ENCODE peak calls at places on chromosomes 3 and 15, in ten cellular contexts. X is fibroblast of lung; W is cardiac muscle cell; H is CD8-positive, alpha-beta memory T cell; M is pancreas; E is GM23248; N is transverse colon; Z is mesenchymal stem cell; C is CD8-positive, alpha-beta T cell; S is adrenal gland. B is an unnamed sample.
A peak's percentile ranks its signal among the peaks of the same experiment; 100 is the strongest.

GRCh38 chr3:190912736-190913135 is 50.2 kb upstream of the GMNC start:
- DNase-seq in X (peak; percentile 2), W (no peak), H (no peak), M (no peak), E (no peak), N (no peak), Z (no peak), C (no peak), S (no peak), B (no peak)

GRCh38 chr3:83928391-83928790 is 1030.4 kb upstream of the CADM2 start:
- DNase-seq in X (no peak), W (peak; percentile 33), H (no peak), M (no peak), E (peak; percentile 2), N (no peak), Z (no peak), C (no peak), S (no peak), B (no peak)

GRCh38 chr15:45784656-45785055 is 149.8 kb downstream of the SQOR start:
- DNase-seq in X (no peak), W (no peak), H (no peak), M (no peak), E (no peak), N (no peak), Z (no peak), C (no peak), S (no peak), B (no peak)

GRCh38 chr3:70519913-70520659 is 207.6 kb upstream of the MDFIC2 start:
- DNase-seq in X (peak; percentile 83), W (no peak), H (no peak), M (no peak), E (peak; percentile 8), N (no peak), Z (no peak), C (no peak), S (no peak), B (no peak)

GRCh38 chr15:82158811-82159210 is 103.7 kb downstream of the EFL1 start:
- DNase-seq in X (peak; percentile 49), W (peak; percentile 36), H (no peak), M (no peak), E (no peak), N (no peak), Z (no peak), C (no peak), S (no peak), B (no peak)

GRCh38 chr15:70524470-70524869 is 238.9 kb downstream of the UACA start:
- DNase-seq in X (no peak), W (no peak), H (peak; percentile 8), M (no peak), E (no peak), N (no peak), Z (no peak), C (peak; percentile 15), S (no peak), B (no peak)

GRCh38 chr3:79597719-79598118 is 170.1 kb downstream of the ROBO1 start:
- DNase-seq in X (no peak), W (no peak), H (no peak), M (no peak), E (no peak), N (no peak), Z (no peak), C (no peak), S (no peak), B (no peak)

GRCh38 chr3:116001063-116001765 is 377.9 kb downstream of the GAP43 start:
- DNase-seq in X (peak; percentile 61), W (no peak), H (no peak), M (no peak), E (peak; percentile 57), N (no peak), Z (no peak), C (no peak), S (no peak), B (no peak)

GRCh38 chr3:143035466-143036214 is 34.3 kb downstream of the U2SURP start:
- DNase-seq in X (no peak), W (no peak), H (no peak), M (no peak), E (peak; percentile 69), N (no peak), Z (peak; percentile 44), C (no peak), S (no peak), B (no peak)

GRCh38 chr3:42778644-42779043 is 5.6 kb upstream of the CCDC13 start:
- DNase-seq in X (peak; percentile 45), W (no peak), H (no peak), M (no peak), E (peak; percentile 62), N (no peak), Z (peak; percentile 73), C (no peak), S (peak; percentile 27), B (no peak)

GRCh38 chr15:48177875-48178611 is at the start of gene MYEF2:
- DNase-seq in X (peak; percentile 66), W (peak; percentile 88), H (peak; percentile 77), M (peak; percentile 84), E (peak; percentile 65), N (peak; percentile 74), Z (peak; percentile 78), C (peak; percentile 70), S (peak; percentile 85), B (peak; percentile 65)

GRCh38 chr3:127425505-127426443 is 137.9 kb upstream of the PRR20G start:
- DNase-seq in X (no peak), W (no peak), H (no peak), M (no peak), E (no peak), N (no peak), Z (no peak), C (peak; percentile 43), S (no peak), B (no peak)

GRCh38 chr3:94098487-94098886 is 35.6 kb downstream of the NSUN3 start:
- DNase-seq in X (no peak), W (no peak), H (no peak), M (no peak), E (peak; percentile 29), N (no peak), Z (peak; percentile 37), C (no peak), S (no peak), B (no peak)

GRCh38 chr15:78437107-78437761 is 782 bp upstream of the IREB2 start:
- DNase-seq in X (no peak), W (no peak), H (no peak), M (no peak), E (no peak), N (no peak), Z (no peak), C (no peak), S (peak; percentile 25), B (no peak)

GRCh38 chr15:78064544-78064943 is 13.0 kb downstream of the TBC1D2B start:
- DNase-seq in X (peak; percentile 36), W (no peak), H (no peak), M (no peak), E (peak; percentile 72), N (no peak), Z (peak; percentile 54), C (no peak), S (no peak), B (no peak)

GRCh38 chr3:140360332-140360731 is 317.5 kb upstream of the TRIM42 start:
- DNase-seq in X (no peak), W (no peak), H (no peak), M (no peak), E (no peak), N (no peak), Z (no peak), C (no peak), S (no peak), B (no peak)

GRCh38 chr15:78242128-78242527 is 7.8 kb upstream of the ACSBG1 start:
- DNase-seq in X (no peak), W (peak; percentile 31), H (no peak), M (no peak), E (peak; percentile 35), N (peak; percentile 57), Z (peak; percentile 37), C (no peak), S (no peak), B (no peak)

GRCh38 chr3:78994174-78995027 is 773.4 kb downstream of the ROBO1 start:
- DNase-seq in X (no peak), W (no peak), H (no peak), M (no peak), E (no peak), N (no peak), Z (peak; percentile 41), C (no peak), S (no peak), B (no peak)

GRCh38 chr15:68794307-68794706 is 26.4 kb downstream of the ANP32A start:
- DNase-seq in X (no peak), W (no peak), H (no peak), M (no peak), E (no peak), N (no peak), Z (no peak), C (no peak), S (no peak), B (no peak)
- H3K4me1 ChIP-seq in X (peaks cover 7% of the 10 kb centered on the region), W (peaks cover 80% of the 10 kb centered on the region), H (peaks cover 98% of the 10 kb centered on the region), M (peaks cover 60% of the 10 kb centered on the region), E (peaks cover 15% of the 10 kb centered on the region), N (peaks cover 71% of the 10 kb centered on the region), Z (peaks cover 46% of the 10 kb centered on the region), C (peaks cover 93% of the 10 kb centered on the region), S (peaks cover 23% of the 10 kb centered on the region), B (peaks cover 98% of the 10 kb centered on the region)

GRCh38 chr15:67832031-67832551 is 6.8 kb downstream of the SKOR1 start:
- DNase-seq in X (no peak), W (no peak), H (no peak), M (no peak), E (peak; percentile 52), N (no peak), Z (no peak), C (no peak), S (no peak), B (no peak)
- H3K4me1 ChIP-seq in X (peaks cover 4% of the 10 kb centered on the region), W (peaks cover 19% of the 10 kb centered on the region), H (peaks cover 41% of the 10 kb centered on the region), M (peaks cover 7% of the 10 kb centered on the region), E (no peaks in the 10 kb centered on the region), N (peaks cover 70% of the 10 kb centered on the region), Z (peaks cover 22% of the 10 kb centered on the region), C (peaks cover 54% of the 10 kb centered on the region), S (peaks cover 20% of the 10 kb centered on the region), B (peaks cover 63% of the 10 kb centered on the region)

GRCh38 chr3:196115678-196116083 is 33.8 kb upstream of the TFRC start:
- DNase-seq in X (no peak), W (no peak), H (no peak), M (no peak), E (no peak), N (no peak), Z (no peak), C (no peak), S (no peak), B (no peak)
- H3K4me1 ChIP-seq in X (no peaks in the 10 kb centered on the region), W (no peaks in the 10 kb centered on the region), H (peaks cover 8% of the 10 kb centered on the region), M (no peaks in the 10 kb centered on the region), E (no peaks in the 10 kb centered on the region), N (no peaks in the 10 kb centered on the region), Z (no peaks in the 10 kb centered on the region), C (peaks cover 10% of the 10 kb centered on the region), S (no peaks in the 10 kb centered on the region), B (peaks cover 19% of the 10 kb centered on the region)

DNA sequence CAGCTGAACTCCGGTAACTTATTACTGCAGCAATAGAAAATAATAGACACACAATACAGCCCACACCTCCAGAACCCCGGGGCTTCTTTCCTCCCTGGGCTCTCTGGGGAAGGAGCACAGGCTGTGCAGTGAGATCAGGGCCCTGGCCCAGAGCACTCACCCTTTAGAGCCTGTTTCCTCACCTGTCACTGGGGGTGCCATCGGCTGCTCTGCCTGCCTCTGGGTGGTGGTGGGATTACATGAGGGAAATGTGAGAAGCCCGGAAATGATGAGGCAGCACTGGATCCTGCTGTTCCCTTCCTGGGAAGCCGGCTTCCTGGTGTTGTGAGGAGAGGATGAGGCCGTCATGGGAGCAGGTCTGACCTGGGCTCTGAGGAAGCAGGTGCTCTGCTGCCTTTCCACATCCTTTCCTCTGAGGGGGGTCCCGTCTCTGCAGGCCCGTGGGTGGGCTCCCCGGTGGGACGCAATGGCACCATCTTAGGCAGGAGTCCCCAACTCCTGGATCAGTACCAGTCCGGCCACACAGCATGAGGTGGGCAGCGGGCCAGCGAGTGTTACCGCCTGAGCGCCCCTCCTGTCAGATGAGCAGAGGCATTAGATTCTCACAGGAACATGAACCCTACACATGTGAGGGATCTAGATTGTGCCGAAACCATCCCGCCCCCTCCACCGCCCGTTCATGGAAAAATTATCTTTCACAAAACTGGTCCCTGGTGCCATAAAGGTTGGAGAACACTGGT is 220.9 kb upstream of the CTDSPL start:
- DNase-seq in X (no peak), W (no peak), H (no peak), M (no peak), E (no peak), N (no peak), Z (no peak), C (no peak), S (no peak), B (no peak)
- H3K4me1 ChIP-seq in X (no peaks in the 10 kb centered on the region), W (peaks cover 14% of the 10 kb centered on the region), H (no peaks in the 10 kb centered on the region), M (no peaks in the 10 kb centered on the region), E (no peaks in the 10 kb centered on the region), N (no peaks in the 10 kb centered on the region), Z (no peaks in the 10 kb centered on the region), C (no peaks in the 10 kb centered on the region), S (peaks cover 21% of the 10 kb centered on the region), B (no peaks in the 10 kb centered on the region)